ENCODE peak calls at places on chromosome 7, in four cellular contexts. H is GM12878, W is H1, J is K562. S is an unnamed sample.

GRCh38 chr7:134552105-134552504 is 3.2 kb downstream of the AKR1B15 start:
- DNase-seq in H (no peak), J (peak; percentile 25), W (no peak), S (peak; percentile 20)

GRCh38 chr7:105885386-105886111 is 9.2 kb upstream of the ATXN7L1 start:
- DNase-seq in W (no peak), H (no peak), J (no peak), S (no peak)

GRCh38 chr7:99554929-99555328 is 3.0 kb upstream of the FAM200A start:
- DNase-seq in J (no peak), H (no peak), W (no peak), S (no peak)

GRCh38 chr7:119596651-119597050 is 676.3 kb upstream of the KCND2 start:
- DNase-seq in W (no peak), H (no peak), J (no peak), S (no peak)

GRCh38 chr7:43568529-43568928 is 14.4 kb upstream of the STK17A start:
- DNase-seq in W (no peak), H (no peak), J (no peak), S (no peak)

GRCh38 chr7:107628461-107629064 is 32.1 kb upstream of the SLC26A4 start:
- DNase-seq in H (no peak), J (no peak), W (no peak), S (no peak)

GRCh38 chr7:1461640-1462375 is 2.5 kb upstream of the MICALL2 start:
- DNase-seq in J (no peak), H (no peak), W (no peak), S (no peak)

GRCh38 chr7:51324206-51324884 is 7.7 kb upstream of the COBL start:
- DNase-seq in H (no peak), W (peak; percentile 37), J (no peak), S (no peak)

GRCh38 chr7:95586951-95587301 is 9.4 kb downstream of the PDK4 start:
- DNase-seq in W (no peak), H (no peak), J (no peak), S (no peak)

GRCh38 chr7:155506854-155507337 is 39.5 kb downstream of the CNPY1 start:
- DNase-seq in H (no peak), J (no peak), W (no peak), S (no peak)

GRCh38 chr7:56028942-56029630 is 22.2 kb downstream of the PSPH start:
- DNase-seq in H (no peak), W (no peak), J (no peak), S (peak; percentile 97)

GRCh38 chr7:153100691-153101237 is 341.2 kb downstream of the ACTR3B start:
- DNase-seq in H (no peak), W (no peak), J (no peak), S (no peak)

GRCh38 chr7:138001529-138002095 is at the start of gene CREB3L2:
- DNase-seq in W (no peak), J (peak; percentile 57), H (no peak), S (peak; percentile 36)

GRCh38 chr7:49980414-49980813 is 112.6 kb downstream of the ZPBP start:
- DNase-seq in H (no peak), W (no peak), J (no peak), S (no peak)

GRCh38 chr7:47455872-47456185 is 126.1 kb downstream of the TNS3 start:
- DNase-seq in J (no peak), W (no peak), H (no peak), S (no peak)

GRCh38 chr7:134669845-134670373 is 23.3 kb downstream of the BPGM start:
- DNase-seq in H (peak; percentile 23), W (no peak), J (no peak), S (no peak)

GRCh38 chr7:38393874-38394273 is 120.4 kb upstream of the TARP start:
- DNase-seq in W (no peak), H (no peak), J (no peak), S (no peak)

GRCh38 chr7:142754681-142755575 is 5.7 kb downstream of the PRSS1 start:
- DNase-seq in W (peak; percentile 8), J (no peak), H (no peak), S (no peak)

GRCh38 chr7:131608112-131608498 is 51.7 kb upstream of the PODXL start:
- DNase-seq in H (no peak), W (no peak), J (no peak), S (no peak)

GRCh38 chr7:30880090-30880704 is 31.5 kb upstream of the AQP1 start:
- DNase-seq in H (no peak), J (no peak), W (no peak), S (no peak)

GRCh38 chr7:33873981-33874750 is 31.2 kb upstream of the BMPER start:
- DNase-seq in W (no peak), H (no peak), J (no peak), S (no peak)

GRCh38 chr7:104198673-104199278 is 9.0 kb downstream of the ORC5 start:
- DNase-seq in W (no peak), H (no peak), J (no peak), S (no peak)

GRCh38 chr7:66105263-66105748 is 9.3 kb upstream of the CRCP start:
- DNase-seq in J (no peak), W (no peak), H (no peak), S (no peak)

GRCh38 chr7:29807179-29807841 is 1.0 kb downstream of the WIPF3 start:
- DNase-seq in W (peak; percentile 67), J (no peak), H (no peak), S (peak; percentile 15)

GRCh38 chr7:20264623-20265022 is 47.4 kb upstream of the MACC1 start:
- DNase-seq in H (no peak), J (no peak), W (no peak), S (no peak)

GRCh38 chr7:108340856-108341411 is 115.3 kb downstream of the NRCAM start:
- DNase-seq in W (no peak), J (no peak), H (no peak), S (peak; percentile 69)

GRCh38 chr7:131556055-131556911 is at the start of gene PODXL:
- DNase-seq in J (peak; percentile 99), W (peak; percentile 83), H (no peak), S (no peak)

GRCh38 chr7:63927261-63927660 is 71.4 kb upstream of the ZNF722 start:
- DNase-seq in H (no peak), W (no peak), J (no peak), S (no peak)

GRCh38 chr7:130943336-130943901 is 209.4 kb upstream of the KLF14 start:
- DNase-seq in W (no peak), J (no peak), H (no peak), S (no peak)

GRCh38 chr7:33832326-33832725 is 73.0 kb upstream of the BMPER start:
- DNase-seq in J (no peak), H (no peak), W (no peak), S (no peak)

GRCh38 chr7:51014811-51015210 is 232.1 kb upstream of the GRB10 start:
- DNase-seq in W (peak; percentile 43), H (no peak), J (no peak), S (no peak)

GRCh38 chr7:157525501-157525915 is 188.7 kb downstream of the DNAJB6 start:
- DNase-seq in W (peak; percentile 40), J (peak; percentile 67), H (no peak), S (no peak)

GRCh38 chr7:157528785-157529341 is 192.1 kb downstream of the DNAJB6 start:
- DNase-seq in H (no peak), J (no peak), W (no peak), S (no peak)

GRCh38 chr7:157527686-157528085 is 190.9 kb downstream of the DNAJB6 start:
- DNase-seq in H (no peak), J (no peak), W (peak; percentile 39), S (no peak)

GRCh38 chr7:157526604-157527003 is 189.8 kb downstream of the DNAJB6 start:
- DNase-seq in W (peak; percentile 47), J (no peak), H (no peak), S (no peak)

GRCh38 chr7:157527235-157527634 is 190.4 kb downstream of the DNAJB6 start:
- DNase-seq in W (peak; percentile 39), J (no peak), H (no peak), S (no peak)
- TF ChIP-seq CREB1 in W (no peak), J (no peak), H (no peak), S (no peak)

GRCh38 chr7:85133560-85133959 is 53.3 kb downstream of the SEMA3D start:
- DNase-seq in J (no peak), H (no peak), W (no peak), S (no peak)

GRCh38 chr7:85130702-85131101 is 56.2 kb downstream of the SEMA3D start:
- DNase-seq in H (no peak), W (no peak), J (no peak), S (no peak)

DNA sequence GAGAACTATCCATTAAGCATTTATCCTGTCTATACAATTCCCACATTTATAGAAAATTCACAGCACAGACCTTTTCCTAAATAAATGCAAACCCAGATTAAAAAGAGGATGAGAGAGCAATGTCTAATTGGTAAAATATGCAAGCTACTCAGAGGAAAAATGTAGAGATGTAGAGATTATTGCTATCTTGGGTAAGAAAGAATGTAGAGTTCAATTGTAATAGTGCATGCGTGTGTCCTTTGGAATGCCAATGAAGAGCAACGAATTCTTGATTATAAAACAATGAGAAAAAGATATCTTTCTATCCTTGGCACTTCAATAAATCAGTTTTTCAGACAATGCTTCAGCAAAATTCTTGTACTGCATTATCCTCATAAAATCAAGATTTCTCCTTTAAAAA is 50.9 kb downstream of the SEMA3D start:
- DNase-seq in J (no peak), W (no peak), H (no peak), S (no peak)
- TF ChIP-seq EP300 in J (no peak), W (no peak), H (no peak), S (no peak)

GRCh38 chr7:149742075-149742701 is 31.2 kb downstream of the ZNF467 start:
- DNase-seq in J (peak; percentile 91), W (peak; percentile 93), H (no peak), S (peak; percentile 41)
- TF ChIP-seq CREB1 in J (no peak), W (no peak), H (no peak), S (no peak)

GRCh38 chr7:36986429-36987362 is 262.4 kb upstream of the AOAH start:
- DNase-seq in W (peak; percentile 90), J (peak; percentile 75), H (no peak), S (peak; percentile 36)
- TF ChIP-seq EP300 in W (peak; percentile 53), J (no peak), H (no peak), S (no peak)